ENCODE peak calls at places on chromosomes 12 and 14, in seven cellular contexts. B, Q, L, X, O, N and W are unnamed samples.

GRCh38 chr14:32217301-32217700 is 14.2 kb upstream of the RNU6-8 start:
- DNase-seq in L (no peak), O (no peak), N (no peak), B (no peak), X (no peak), Q (no peak), W (no peak)

GRCh38 chr12:31584782-31585181 is 6.2 kb downstream of the DENND5B start:
- DNase-seq in N (no peak), Q (no peak), L (no peak), O (no peak), B (no peak), X (no peak), W (no peak)

GRCh38 chr14:71908141-71908540 is 24.1 kb upstream of the RGS6 start:
- DNase-seq in Q (no peak), N (no peak), L (peak; percentile 9), O (no peak), B (no peak), X (no peak), W (no peak)

GRCh38 chr12:10497602-10498001 is 8.1 kb upstream of the EIF2S3B start:
- DNase-seq in N (no peak), B (no peak), X (no peak), L (no peak), O (no peak), Q (no peak), W (no peak)

GRCh38 chr14:42140001-42140400 is 533.3 kb downstream of the LRFN5 start:
- DNase-seq in L (no peak), N (no peak), X (no peak), B (no peak), Q (no peak), O (no peak), W (no peak)

GRCh38 chr14:24734917-24735500 is 101.0 kb upstream of the GZMB start:
- DNase-seq in L (peak; percentile 83), Q (no peak), X (no peak), O (no peak), B (peak; percentile 30), N (peak; percentile 30), W (no peak)

GRCh38 chr14:52033131-52033642 is 35.7 kb downstream of the NID2 start:
- DNase-seq in B (no peak), X (no peak), O (no peak), L (peak; percentile 46), Q (no peak), N (no peak), W (no peak)

GRCh38 chr12:29796823-29797263 is 13.1 kb upstream of the TMTC1 start:
- DNase-seq in X (no peak), L (peak; percentile 55), B (no peak), Q (peak; percentile 23), N (no peak), O (no peak), W (no peak)

GRCh38 chr12:101967506-101967905 is 90.1 kb downstream of the DRAM1 start:
- DNase-seq in L (no peak), N (no peak), B (no peak), O (no peak), X (no peak), Q (no peak), W (no peak)

GRCh38 chr14:53304726-53305381 is 151.7 kb upstream of the DDHD1 start:
- DNase-seq in O (no peak), L (peak; percentile 5), N (no peak), Q (no peak), X (no peak), B (peak; percentile 36), W (peak; percentile 14)

GRCh38 chr12:62947364-62947763 is 12.4 kb upstream of the PPM1H start:
- DNase-seq in N (no peak), X (no peak), L (no peak), Q (no peak), B (no peak), O (no peak), W (no peak)
- H3K4me3 ChIP-seq in N (no peak overlapping the region), X (no peak overlapping the region), L (no peak overlapping the region), Q (no peak overlapping the region), B (no peak overlapping the region), O (no peak overlapping the region), W (no peak overlapping the region)

GRCh38 chr12:18261906-18262305 is 588 bp downstream of the PIK3C2G start:
- DNase-seq in X (no peak), N (no peak), Q (no peak), L (no peak), O (no peak), B (no peak), W (no peak)

GRCh38 chr12:18259906-18260682 is 1.2 kb upstream of the PIK3C2G start:
- DNase-seq in N (no peak), X (no peak), B (no peak), L (no peak), O (no peak), Q (no peak), W (no peak)

GRCh38 chr12:18258929-18259328 is 2.4 kb upstream of the PIK3C2G start:
- DNase-seq in N (no peak), B (no peak), L (no peak), Q (no peak), O (no peak), X (no peak), W (no peak)

GRCh38 chr12:18262514-18262913 is 1.2 kb downstream of the PIK3C2G start:
- DNase-seq in X (no peak), N (no peak), B (no peak), L (no peak), O (no peak), Q (no peak), W (no peak)

GRCh38 chr12:18261273-18261672 is at the start of gene PIK3C2G:
- DNase-seq in O (no peak), L (no peak), B (no peak), N (peak; percentile 37), Q (no peak), X (no peak), W (no peak)
- H3K27ac ChIP-seq in O (peak within 1 kb of the TSS; percentile 57), L (no peak within 1 kb of the TSS), B (no peak within 1 kb of the TSS), N (peak within 1 kb of the TSS; percentile 58), Q (no peak within 1 kb of the TSS), X (no peak within 1 kb of the TSS), W (no peak within 1 kb of the TSS)

DNA sequence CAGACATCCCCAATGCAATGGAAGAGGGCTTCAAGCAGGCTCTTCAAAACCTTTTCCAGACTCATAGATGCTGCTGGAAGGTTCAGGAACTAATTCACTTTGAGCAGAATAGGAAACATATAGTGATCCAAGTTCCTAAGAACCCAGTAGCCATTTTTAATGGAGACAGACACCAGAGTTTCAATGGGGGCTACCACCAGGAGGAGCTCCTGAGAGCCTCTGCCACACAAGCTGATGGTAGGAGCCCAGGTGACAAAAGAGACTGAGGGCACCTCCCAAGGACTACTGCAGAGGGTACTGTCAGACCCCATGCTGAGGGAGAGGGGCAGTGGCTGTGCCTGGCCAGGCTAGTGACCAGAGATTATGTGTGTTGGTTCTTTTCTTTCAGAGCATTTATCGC is 45.9 kb downstream of the IFNG start:
- DNase-seq in X (no peak), L (peak; percentile 22), N (no peak), O (no peak), B (no peak), Q (no peak), W (no peak)
- TF ChIP-seq CTCF in X (peak; percentile 18), L (peak; percentile 48), N (no peak), O (peak; percentile 12), B (no peak), Q (no peak), W (no peak)

GRCh38 chr14:23069413-23069806 is 12.1 kb upstream of the CDH24 start:
- DNase-seq in N (no peak), B (no peak), L (no peak), O (no peak), X (no peak), Q (no peak), W (no peak)

GRCh38 chr14:23074906-23075305 is 17.6 kb upstream of the CDH24 start:
- DNase-seq in O (no peak), L (no peak), N (no peak), X (no peak), Q (no peak), B (no peak), W (no peak)

GRCh38 chr14:23070262-23071129 is 13.2 kb upstream of the CDH24 start:
- DNase-seq in Q (no peak), B (no peak), O (no peak), N (no peak), X (no peak), L (no peak), W (no peak)

GRCh38 chr14:23071244-23071974 is 14.1 kb upstream of the CDH24 start:
- DNase-seq in X (peak; percentile 84), N (peak; percentile 82), Q (peak; percentile 84), B (peak; percentile 91), O (no peak), L (peak; percentile 94), W (peak; percentile 83)

GRCh38 chr14:23071975-23072539 is 14.7 kb upstream of the CDH24 start:
- DNase-seq in B (no peak), O (no peak), X (no peak), N (no peak), L (peak; percentile 49), Q (no peak), W (no peak)
- H3K4me3 ChIP-seq in B (peak overlapping the region; percentile 71), O (peak overlapping the region; percentile 84), X (peak overlapping the region; percentile 67), N (no peak overlapping the region), L (peak overlapping the region; percentile 92), Q (peak overlapping the region; percentile 53), W (peak overlapping the region; percentile 70)

GRCh38 chr12:124901003-124901402 is 13.4 kb downstream of the UBC start:
- DNase-seq in B (no peak), N (no peak), L (no peak), Q (no peak), X (no peak), O (no peak), W (no peak)

GRCh38 chr12:124902916-124903315 is 11.5 kb downstream of the UBC start:
- DNase-seq in N (no peak), O (no peak), L (no peak), B (no peak), Q (no peak), X (no peak), W (no peak)

GRCh38 chr12:124909831-124910560 is 4.5 kb downstream of the UBC start:
- DNase-seq in Q (no peak), X (no peak), N (no peak), B (no peak), O (no peak), L (no peak), W (no peak)

GRCh38 chr12:124906606-124907261 is 7.7 kb downstream of the UBC start:
- DNase-seq in Q (peak; percentile 82), N (peak; percentile 94), X (peak; percentile 82), L (peak; percentile 90), B (peak; percentile 87), O (no peak), W (peak; percentile 66)

DNA sequence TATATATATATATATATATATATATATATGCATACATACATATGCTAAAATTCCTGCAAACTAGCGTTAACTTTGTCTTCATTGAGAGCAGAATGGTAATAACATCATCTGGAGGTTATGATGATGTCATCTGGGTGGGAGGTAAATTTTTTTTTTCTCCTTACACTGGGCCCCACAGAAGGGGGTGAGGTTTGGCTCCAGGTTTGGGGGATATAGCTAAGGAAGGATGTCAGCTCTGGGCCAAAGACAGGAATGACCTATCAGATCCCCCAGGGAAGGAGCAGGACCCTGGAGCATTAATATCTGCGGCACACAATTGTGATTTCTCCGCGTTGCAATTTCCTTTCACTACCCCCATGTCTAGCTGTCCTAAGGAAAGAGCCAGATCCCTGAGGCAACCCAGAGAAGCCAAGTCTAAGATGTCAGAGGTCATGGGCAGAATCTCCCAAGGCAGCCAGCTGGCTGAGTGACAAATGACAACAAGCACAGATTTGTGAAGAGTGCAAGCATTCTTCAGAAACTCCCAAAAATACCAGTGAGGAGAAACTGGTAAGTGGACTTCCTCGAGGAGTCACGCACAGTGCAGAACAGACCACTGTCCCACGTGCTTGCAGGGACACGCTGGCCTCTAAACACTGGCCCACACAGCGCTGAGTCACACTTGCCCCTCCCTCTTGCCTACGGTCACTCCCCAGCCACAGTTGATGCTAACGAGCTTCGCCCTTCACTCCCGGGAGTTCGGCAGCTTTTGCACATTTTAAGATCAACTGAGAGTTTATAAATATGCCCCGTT is 9.9 kb downstream of the UBC start:
- DNase-seq in B (peak; percentile 88), L (peak; percentile 25), O (no peak), X (peak; percentile 87), N (peak; percentile 80), Q (peak; percentile 85), W (peak; percentile 83)
- H3K27ac ChIP-seq in B (peak overlapping the region; percentile 51), L (no peak overlapping the region), O (peak overlapping the region; percentile 77), X (peak overlapping the region; percentile 71), N (peak overlapping the region; percentile 68), Q (peak overlapping the region; percentile 54), W (peak overlapping the region; percentile 70)